ENCODE peak calls at places on chromosomes 4 and X, in five cellular contexts. K is OCI-LY7, E is PC-3, M is HCT116, I is hepatocyte. X is an unnamed sample.

GRCh38 chrX:110915120-110915519 is 119.5 kb upstream of the CHRDL1 start:
- DNase-seq in I (peak), E (no peak), M (no peak), K (no peak), X (peak)

GRCh38 chr4:14169460-14169859 is 541.9 kb upstream of the BOD1L1 start:
- DNase-seq in M (no peak), I (no peak), K (no peak), E (peak), X (peak)

GRCh38 chr4:147975325-147975724 is 243.4 kb downstream of the ARHGAP10 start:
- DNase-seq in E (no peak), K (no peak), M (no peak), I (no peak), X (peak)

GRCh38 chr4:8097721-8098345 is 60.8 kb downstream of the ABLIM2 start:
- DNase-seq in E (no peak), I (no peak), M (no peak), K (no peak), X (no peak)

GRCh38 chr4:156732634-156733033 is 239.0 kb downstream of the PDGFC start:
- DNase-seq in I (no peak), M (no peak), E (no peak), K (no peak), X (peak)

GRCh38 chr4:131721883-131722282 is 1427.2 kb upstream of the PCDH10 start:
- DNase-seq in M (no peak), I (no peak), K (no peak), E (no peak), X (no peak)

GRCh38 chrX:108439961-108440696 is 491 bp downstream of the COL4A5 start:
- DNase-seq in K (no peak), E (no peak), I (peak), M (no peak), X (peak)

GRCh38 chr4:103786014-103786413 is 66.2 kb upstream of the TACR3 start:
- DNase-seq in K (peak), M (peak), I (peak), E (peak), X (peak)

GRCh38 chrX:45598841-45599240 is 398.2 kb upstream of the DIPK2B start:
- DNase-seq in M (no peak), E (no peak), K (no peak), I (no peak), X (peak)

GRCh38 chrX:154750301-154751120 is at the start of gene GAB3:
- DNase-seq in I (peak), M (no peak), E (peak), K (no peak), X (peak)

GRCh38 chrX:122504026-122504425 is 680.1 kb upstream of the GRIA3 start:
- DNase-seq in K (no peak), M (no peak), I (no peak), E (peak), X (peak)

GRCh38 chr4:125390126-125390525 is 75.4 kb downstream of the FAT4 start:
- DNase-seq in I (no peak), K (no peak), E (peak), M (no peak), X (peak)
- H3K4me2 ChIP-seq in I (no peak), K (no peak), E (peak), M (no peak), X (peak)

GRCh38 chr4:39510348-39510929 is 16.8 kb downstream of the UGDH start:
- DNase-seq in M (no peak), I (no peak), E (no peak), K (no peak), X (no peak)
- TF ChIP-seq EZH2phosphoT487 in M (no peak), I (no peak), E (no peak), K (no peak), X (no peak)

GRCh38 chr4:25903905-25904747 is 9.9 kb upstream of the SMIM20 start:
- DNase-seq in E (no peak), I (no peak), M (no peak), K (peak), X (peak)
- H2AFZ ChIP-seq in E (no peak), I (no peak), M (no peak), K (peak), X (no peak)

GRCh38 chrX:133185938-133186337 is 32.2 kb downstream of the TFDP3 start:
- DNase-seq in I (peak), K (no peak), M (peak), E (peak), X (no peak)
- H3K4me2 ChIP-seq in I (no peak), K (no peak), M (peak), E (no peak), X (no peak)